ENCODE peak calls at places on chromosome 12, in seven cellular contexts. Y is head of caudate nucleus, L is EL, Q is NCI-H1105 treated with DMSO at 0.1 percent for 48 hours, R is islet precursor cell, M is HT1080, O is NCI-H2081. T is an unnamed sample.

GRCh38 chr12:21774358-21775129 is at the start of gene KCNJ8:
- DNase-seq in Y (peak), L (peak), Q (peak), R (peak), M (peak), O (peak), T (peak)

GRCh38 chr12:53989227-53990113 is 4.5 kb downstream of the HOXC10 start:
- DNase-seq in Y (peak), L (no peak), Q (no peak), R (no peak), M (no peak), O (peak), T (no peak)

GRCh38 chr12:19963972-19964371 is 404.4 kb upstream of the PDE3A start:
- DNase-seq in Y (no peak), L (no peak), Q (no peak), R (no peak), M (no peak), O (no peak), T (no peak)

GRCh38 chr12:68286396-68286795 is 33.0 kb upstream of the IL22 start:
- DNase-seq in Y (no peak), L (no peak), Q (no peak), R (peak), M (no peak), O (peak), T (no peak)

GRCh38 chr12:50636505-50636904 is 127.4 kb upstream of the ATF1 start:
- DNase-seq in Y (no peak), L (no peak), Q (no peak), R (peak), M (no peak), O (no peak), T (peak)

GRCh38 chr12:47397664-47398281 is 308.1 kb downstream of the RPAP3 start:
- DNase-seq in Y (no peak), L (peak), Q (no peak), R (peak), M (peak), O (peak), T (no peak)

GRCh38 chr12:64221656-64222010 is 463 bp downstream of the KICS2 start:
- DNase-seq in Y (peak), L (peak), Q (peak), R (peak), M (peak), O (peak), T (peak)

GRCh38 chr12:89351489-89352241 is 636 bp downstream of the DUSP6 start:
- DNase-seq in Y (peak), L (peak), Q (peak), R (peak), M (no peak), O (peak), T (peak)

GRCh38 chr12:99261256-99261655 is 386.3 kb upstream of the GARIN6 start:
- DNase-seq in Y (no peak), L (no peak), Q (no peak), R (no peak), M (no peak), O (no peak), T (no peak)

GRCh38 chr12:124916370-124917134 is 2.1 kb upstream of the UBC start:
- DNase-seq in Y (peak), L (peak), Q (no peak), R (peak), M (peak), O (no peak), T (peak)

GRCh38 chr12:68956466-68956865 is 23.5 kb upstream of the CPM start:
- DNase-seq in Y (no peak), L (no peak), Q (no peak), R (no peak), M (no peak), O (no peak), T (no peak)

T was measured in endodermal cell.